ENCODE peak calls at places on chromosome 20, in seven cellular contexts. F is mesothelial cell of epicardium, G is GM12865, M is HEK293T, O is T follicular helper cell, J is endothelial cell, E is WTC11. Q is an unnamed sample.

GRCh38 chr20:19849341-19850189 is 91.5 kb downstream of the RIN2 start:
- DNase-seq in G (no peak), O (no peak), J (no peak), M (no peak), F (no peak), E (no peak), Q (no peak)

GRCh38 chr20:51660741-51661608 is 107.2 kb downstream of the ATP9A start:
- DNase-seq in M (no peak), E (no peak), J (no peak), O (no peak), G (peak; percentile 10), F (no peak), Q (no peak)

GRCh38 chr20:58237318-58238182 is 9.1 kb upstream of the ANKRD60 start:
- DNase-seq in F (no peak), M (no peak), G (no peak), E (no peak), J (no peak), O (no peak), Q (no peak)

GRCh38 chr20:40741507-40742106 is 52.6 kb upstream of the MAFB start:
- DNase-seq in E (peak; percentile 66), G (peak; percentile 67), J (peak; percentile 61), F (no peak), M (peak; percentile 67), O (no peak), Q (no peak)

GRCh38 chr20:59966428-59966827 is 8.2 kb downstream of the CDH26 start:
- DNase-seq in G (no peak), F (no peak), J (no peak), E (no peak), O (no peak), M (no peak), Q (no peak)

GRCh38 chr20:62349537-62350097 is 17.5 kb downstream of the LAMA5 start:
- DNase-seq in O (no peak), J (no peak), E (no peak), G (no peak), F (no peak), M (no peak), Q (no peak)

GRCh38 chr20:62734881-62735280 is 26.2 kb downstream of the NTSR1 start:
- DNase-seq in O (no peak), J (no peak), G (no peak), F (no peak), E (no peak), M (no peak), Q (no peak)

GRCh38 chr20:38196592-38196991 is 31.5 kb upstream of the TGM2 start:
- DNase-seq in J (no peak), F (no peak), G (peak; percentile 17), O (no peak), E (no peak), M (no peak), Q (no peak)

GRCh38 chr20:34532320-34532719 is 16.1 kb downstream of the DYNLRB1 start:
- DNase-seq in M (no peak), O (no peak), F (no peak), E (no peak), J (no peak), G (no peak), Q (no peak)

GRCh38 chr20:32481311-32482103 is 103.6 kb downstream of the NOL4L start:
- DNase-seq in J (no peak), E (no peak), M (no peak), F (no peak), O (no peak), G (no peak), Q (peak; percentile 8)

GRCh38 chr20:43731469-43731868 is 4.7 kb upstream of the GTSF1L start:
- DNase-seq in F (no peak), G (no peak), O (no peak), M (no peak), J (no peak), E (no peak), Q (no peak)

GRCh38 chr20:45407783-45408645 is at the start of gene DBNDD2:
- DNase-seq in M (no peak), G (no peak), E (no peak), O (no peak), F (no peak), J (no peak), Q (no peak)

GRCh38 chr20:29298759-29299613 is 1958.5 kb upstream of the DEFB115 start:
- DNase-seq in O (no peak), F (no peak), J (no peak), G (peak; percentile 18), E (no peak), M (no peak), Q (no peak)

GRCh38 chr20:58716476-58717277 is 24.1 kb downstream of the NPEPL1 start:
- DNase-seq in E (peak; percentile 16), F (peak; percentile 31), J (peak; percentile 5), O (no peak), G (no peak), M (no peak), Q (no peak)

GRCh38 chr20:57596998-57597939 is 23.0 kb downstream of the ZBP1 start:
- DNase-seq in E (peak; percentile 81), O (peak; percentile 59), G (peak; percentile 72), J (peak; percentile 85), M (peak; percentile 86), F (peak; percentile 87), Q (peak; percentile 70)

GRCh38 chr20:39861381-39861780 is 827.7 kb downstream of the MAFB start:
- DNase-seq in G (no peak), O (no peak), M (no peak), E (no peak), F (no peak), J (no peak), Q (no peak)

GRCh38 chr20:10978713-10979112 is 304.9 kb upstream of the JAG1 start:
- DNase-seq in F (no peak), M (no peak), E (no peak), O (no peak), J (no peak), G (no peak), Q (no peak)

GRCh38 chr20:11034025-11034424 is 360.2 kb upstream of the JAG1 start:
- DNase-seq in F (no peak), E (no peak), J (no peak), M (no peak), G (no peak), O (no peak), Q (no peak)

Q was measured in stimulated activated naive CD4-positive, alpha-beta T cell.